ENCODE peak calls at places on chromosomes 11 and 22, in ten cellular contexts. H is NCI-H1092; P is HEK293T; Y is AG04450; L is NCI-H1105; Z is EL; V is ACHN; I is NK-92 treated with Interleukin-12 subunit alpha and Interleukin-12 subunit beta, amount 100 ng/mL, for 24 hours; N is lung; F is mucosa of descending colon. T is an unnamed sample.

GRCh38 chr11:68481579-68482240 is 21.2 kb downstream of the PPP6R3 start:
- DNase-seq in V (no peak), P (no peak), F (no peak), N (no peak), L (no peak), Y (no peak), I (no peak), Z (no peak), H (no peak), T (no peak)

GRCh38 chr11:129939510-129939909 is 44.1 kb upstream of the NFRKB start:
- DNase-seq in N (no peak), L (no peak), F (no peak), Z (no peak), P (no peak), H (no peak), V (no peak), I (no peak), Y (no peak), T (no peak)

GRCh38 chr11:57161351-57161750 is 20.4 kb upstream of the LRRC55 start:
- DNase-seq in Y (no peak), P (no peak), Z (no peak), L (no peak), V (no peak), N (no peak), F (no peak), I (no peak), H (no peak), T (no peak)

GRCh38 chr11:78898376-78898775 is 323.7 kb upstream of the NARS2 start:
- DNase-seq in I (no peak), Y (no peak), P (no peak), L (no peak), F (no peak), H (no peak), V (no peak), N (no peak), Z (no peak), T (no peak)

GRCh38 chr11:113578164-113578455 is 102.9 kb upstream of the DRD2 start:
- DNase-seq in Y (no peak), Z (no peak), F (no peak), I (no peak), P (no peak), V (no peak), N (no peak), H (no peak), L (no peak), T (no peak)

GRCh38 chr22:39457546-39458442 is 982 bp downstream of the MGAT3 start:
- DNase-seq in V (no peak), I (no peak), F (no peak), Y (no peak), Z (no peak), N (no peak), L (no peak), P (peak), H (no peak), T (no peak)

GRCh38 chr22:50271519-50271970 is 1.4 kb upstream of the MAPK11 start:
- DNase-seq in Z (peak), N (peak), L (peak), F (peak), V (peak), Y (no peak), H (no peak), I (no peak), P (peak), T (peak)

GRCh38 chr11:120682866-120683265 is 171.3 kb downstream of the GRIK4 start:
- DNase-seq in H (no peak), V (no peak), I (no peak), P (no peak), F (no peak), N (no peak), L (no peak), Y (peak), Z (peak), T (no peak)

GRCh38 chr11:44094260-44094868 is 1.1 kb upstream of the EXT2 start:
- DNase-seq in L (peak), H (peak), P (peak), N (peak), Y (peak), I (peak), V (peak), F (peak), Z (peak), T (peak)

GRCh38 chr11:19323502-19323901 is 82.8 kb upstream of the E2F8 start:
- DNase-seq in Y (no peak), H (no peak), L (no peak), V (no peak), F (no peak), N (no peak), P (no peak), I (no peak), Z (no peak), T (no peak)

GRCh38 chr11:86459002-86459385 is 84.3 kb downstream of the CCDC81 start:
- DNase-seq in F (no peak), Z (peak), V (no peak), N (no peak), P (no peak), L (no peak), I (no peak), H (no peak), Y (no peak), T (no peak)

GRCh38 chr11:123304828-123305530 is 109.9 kb upstream of the CLMP start:
- DNase-seq in I (no peak), L (peak), Z (no peak), P (no peak), H (peak), N (peak), Y (no peak), F (no peak), V (no peak), T (peak)

GRCh38 chr22:47534150-47535133 is 772.0 kb downstream of the TBC1D22A start:
- DNase-seq in I (no peak), L (peak), H (no peak), Y (no peak), P (no peak), F (peak), V (no peak), N (no peak), Z (no peak), T (no peak)

GRCh38 chr11:1467270-1467669 is 19.3 kb downstream of the MOB2 start:
- DNase-seq in H (no peak), P (no peak), N (no peak), Y (no peak), Z (no peak), V (no peak), L (no peak), I (no peak), F (no peak), T (no peak)

GRCh38 chr11:96015911-96016565 is 92.1 kb upstream of the MTMR2 start:
- DNase-seq in L (no peak), V (no peak), H (no peak), Z (no peak), Y (no peak), I (no peak), P (no peak), N (no peak), F (no peak), T (no peak)

T was measured in small intestine.